ENCODE peak calls at places on chromosomes 7 and 10, in six cellular contexts. I, Z, S, Q, N and X are unnamed samples.
A peak's percentile ranks its signal among the peaks of the same experiment; 100 is the strongest.

GRCh38 chr10:128095023-128095752 is 31.0 kb downstream of the MKI67 start:
- DNase-seq in S (peak; percentile 59), Z (no peak), I (no peak), Q (no peak), N (no peak), X (no peak)

GRCh38 chr7:44073664-44074348 is 8.4 kb upstream of the PGAM2 start:
- DNase-seq in Z (peak; percentile 91), N (no peak), S (peak; percentile 80), I (no peak), Q (peak; percentile 72), X (peak; percentile 55)

GRCh38 chr7:44631458-44632115 is 25.2 kb downstream of the OGDH start:
- DNase-seq in N (no peak), I (peak; percentile 75), S (no peak), Q (no peak), Z (no peak), X (no peak)

GRCh38 chr7:44290250-44290616 is 35.2 kb downstream of the CAMK2B start:
- DNase-seq in Z (no peak), N (no peak), S (no peak), Q (no peak), I (no peak), X (no peak)

GRCh38 chr7:2709553-2710165 is 21.7 kb downstream of the AMZ1 start:
- DNase-seq in S (peak; percentile 91), I (no peak), Q (peak; percentile 21), Z (peak; percentile 37), N (peak; percentile 66), X (peak; percentile 28)

GRCh38 chr7:67738-68395 is 124.5 kb upstream of the FAM20C start:
- DNase-seq in S (no peak), N (no peak), Z (peak; percentile 24), I (no peak), Q (peak; percentile 7), X (no peak)

GRCh38 chr10:124470544-124471449 is 9.2 kb downstream of the LHPP start:
- DNase-seq in S (no peak), Z (no peak), I (no peak), N (no peak), Q (no peak), X (no peak)

GRCh38 chr10:95242581-95243317 is 48.1 kb downstream of the PDLIM1 start:
- DNase-seq in I (peak; percentile 65), N (peak; percentile 44), Z (peak; percentile 67), S (no peak), Q (no peak), X (peak; percentile 38)

GRCh38 chr10:62916157-62916603 is 100.0 kb upstream of the EGR2 start:
- DNase-seq in I (peak; percentile 13), N (no peak), S (no peak), Z (peak; percentile 57), Q (peak; percentile 88), X (no peak)

GRCh38 chr10:117167346-117168134 is 29.5 kb upstream of the VAX1 start:
- DNase-seq in Z (no peak), Q (no peak), N (no peak), S (peak; percentile 56), I (no peak), X (no peak)

GRCh38 chr10:110944997-110945396 is 25.6 kb downstream of the SHOC2 start:
- DNase-seq in Z (no peak), I (peak; percentile 48), Q (no peak), S (no peak), N (no peak), X (no peak)

GRCh38 chr10:5917305-5917704 is 27.3 kb downstream of the FBH1 start:
- DNase-seq in Q (no peak), N (no peak), I (no peak), Z (no peak), S (no peak), X (no peak)